ENCODE peak calls at places on chromosomes 11 and 22, in nine cellular contexts. E is fibroblast of pulmonary artery; D is AG20443; N is stimulated activated CD4-positive, alpha-beta T cell treated with anti-CD3 and anti-CD28 coated beads, Interleukin-1b, Interleukin-23, amount 100 ng/mL, for 4 hours; H is left lung; U is AG04450; C is GM13976; P is NCI-H1436; J is T-helper 2 cell. V is an unnamed sample.

GRCh38 chr11:61632096-61632495 is 48.1 kb upstream of the DAGLA start:
- DNase-seq in E (no peak), D (no peak), N (no peak), H (no peak), U (no peak), C (no peak), P (peak), J (no peak), V (no peak)

GRCh38 chr22:45917146-45917545 is 59.8 kb downstream of the WNT7B start:
- DNase-seq in E (no peak), D (no peak), N (no peak), H (no peak), U (no peak), C (no peak), P (peak), J (no peak), V (no peak)

GRCh38 chr11:44899959-44900358 is 50.7 kb downstream of the TP53I11 start:
- DNase-seq in E (peak), D (peak), N (no peak), H (no peak), U (peak), C (no peak), P (no peak), J (no peak), V (peak)

GRCh38 chr22:45684752-45685359 is 13.2 kb downstream of the ATXN10 start:
- DNase-seq in E (no peak), D (no peak), N (no peak), H (no peak), U (no peak), C (no peak), P (no peak), J (no peak), V (no peak)

GRCh38 chr11:128424271-128424709 is 163.1 kb downstream of the ETS1 start:
- DNase-seq in E (peak), D (peak), N (no peak), H (peak), U (no peak), C (no peak), P (no peak), J (no peak), V (no peak)

GRCh38 chr11:12179521-12179920 is 69.1 kb downstream of the MICAL2 start:
- DNase-seq in E (no peak), D (no peak), N (no peak), H (no peak), U (no peak), C (no peak), P (no peak), J (no peak), V (no peak)

GRCh38 chr11:45607995-45608394 is 57.4 kb downstream of the CHST1 start:
- DNase-seq in E (peak), D (no peak), N (no peak), H (no peak), U (no peak), C (no peak), P (no peak), J (no peak), V (no peak)

GRCh38 chr11:65833297-65834030 is at the start of gene SNX32:
- DNase-seq in E (peak), D (peak), N (peak), H (peak), U (peak), C (peak), P (peak), J (peak), V (peak)

GRCh38 chr11:10351435-10351767 is 46.5 kb downstream of the ADM start:
- DNase-seq in E (no peak), D (no peak), N (no peak), H (no peak), U (no peak), C (no peak), P (no peak), J (no peak), V (no peak)

GRCh38 chr22:24965822-24966626 is 13.5 kb downstream of the KIAA1671 start:
- DNase-seq in E (no peak), D (no peak), N (no peak), H (peak), U (no peak), C (no peak), P (no peak), J (no peak), V (no peak)

GRCh38 chr11:46664612-46665011 is 35.8 kb downstream of the ARHGAP1 start:
- DNase-seq in E (no peak), D (no peak), N (no peak), H (no peak), U (no peak), C (no peak), P (no peak), J (no peak), V (no peak)

GRCh38 chr11:122633219-122633829 is 22.2 kb upstream of the UBASH3B start:
- DNase-seq in E (peak), D (peak), N (no peak), H (no peak), U (no peak), C (peak), P (no peak), J (no peak), V (peak)

GRCh38 chr11:92149996-92150395 is 74.6 kb upstream of the FAT3 start:
- DNase-seq in E (no peak), D (no peak), N (no peak), H (no peak), U (no peak), C (no peak), P (no peak), J (no peak), V (no peak)

GRCh38 chr11:120056301-120057027 is 81.4 kb downstream of the TRIM29 start:
- DNase-seq in E (no peak), D (no peak), N (no peak), H (no peak), U (no peak), C (no peak), P (no peak), J (no peak), V (no peak)

GRCh38 chr11:72600557-72600956 is 73.7 kb downstream of the PDE2A start:
- DNase-seq in E (no peak), D (no peak), N (no peak), H (no peak), U (no peak), C (no peak), P (no peak), J (no peak), V (no peak)

GRCh38 chr11:44427432-44427831 is 117.5 kb upstream of the ALX4 start:
- DNase-seq in E (no peak), D (no peak), N (no peak), H (no peak), U (no peak), C (no peak), P (no peak), J (no peak), V (peak)

GRCh38 chr11:72589802-72590761 is 84.1 kb downstream of the PDE2A start:
- DNase-seq in E (peak), D (no peak), N (no peak), H (no peak), U (no peak), C (peak), P (no peak), J (no peak), V (peak)

GRCh38 chr11:125072210-125072960 is 9.3 kb downstream of the SLC37A2 start:
- DNase-seq in E (no peak), D (no peak), N (no peak), H (peak), U (no peak), C (peak), P (no peak), J (no peak), V (no peak)